ENCODE peak calls at places on chromosomes 1 and 21, in four cellular contexts. One of them, this sample, is unnamed.

GRCh38 chr1:229068266-229069043 is 202.5 kb upstream of the RAB4A start:
- DNase-seq in HT-29: no peak
- DNase-seq in breast epithelium: no peak
- DNase-seq in stimulated activated naive CD8-positive, alpha-beta T cell treated with anti-CD3 and anti-CD28 coated beads, Interleukin-15, Interleukin-2, amounts not matched to agents 100 U/mL and 50 U/mL, for 24 hours: no peak
- DNase-seq in this sample: no peak

GRCh38 chr1:6033986-6034749 is 11.5 kb upstream of the KCNAB2 start:
- DNase-seq in HT-29: peak
- DNase-seq in breast epithelium: no peak
- DNase-seq in stimulated activated naive CD8-positive, alpha-beta T cell treated with anti-CD3 and anti-CD28 coated beads, Interleukin-15, Interleukin-2, amounts not matched to agents 100 U/mL and 50 U/mL, for 24 hours: peak
- DNase-seq in this sample: no peak

GRCh38 chr21:27134513-27134912 is 167.6 kb upstream of the ADAMTS5 start:
- DNase-seq in HT-29: no peak
- DNase-seq in breast epithelium: no peak
- DNase-seq in stimulated activated naive CD8-positive, alpha-beta T cell treated with anti-CD3 and anti-CD28 coated beads, Interleukin-15, Interleukin-2, amounts not matched to agents 100 U/mL and 50 U/mL, for 24 hours: no peak
- DNase-seq in this sample: peak

GRCh38 chr21:41598561-41599511 is 90.9 kb upstream of the TMPRSS2 start:
- DNase-seq in HT-29: peak
- DNase-seq in breast epithelium: peak
- DNase-seq in stimulated activated naive CD8-positive, alpha-beta T cell treated with anti-CD3 and anti-CD28 coated beads, Interleukin-15, Interleukin-2, amounts not matched to agents 100 U/mL and 50 U/mL, for 24 hours: no peak
- DNase-seq in this sample: no peak

GRCh38 chr1:115771847-115772457 is 3.4 kb upstream of the CASQ2 start:
- DNase-seq in HT-29: peak
- DNase-seq in breast epithelium: no peak
- DNase-seq in stimulated activated naive CD8-positive, alpha-beta T cell treated with anti-CD3 and anti-CD28 coated beads, Interleukin-15, Interleukin-2, amounts not matched to agents 100 U/mL and 50 U/mL, for 24 hours: no peak
- DNase-seq in this sample: peak

GRCh38 chr21:46437096-46437498 is 21.6 kb upstream of the DIP2A start:
- DNase-seq in HT-29: no peak
- DNase-seq in breast epithelium: no peak
- DNase-seq in stimulated activated naive CD8-positive, alpha-beta T cell treated with anti-CD3 and anti-CD28 coated beads, Interleukin-15, Interleukin-2, amounts not matched to agents 100 U/mL and 50 U/mL, for 24 hours: no peak
- DNase-seq in this sample: no peak

GRCh38 chr1:84653130-84653680 is 37.1 kb downstream of the SSX2IP start:
- DNase-seq in HT-29: peak
- DNase-seq in breast epithelium: no peak
- DNase-seq in stimulated activated naive CD8-positive, alpha-beta T cell treated with anti-CD3 and anti-CD28 coated beads, Interleukin-15, Interleukin-2, amounts not matched to agents 100 U/mL and 50 U/mL, for 24 hours: no peak
- DNase-seq in this sample: no peak

GRCh38 chr1:16156848-16157495 is 1.1 kb upstream of the EPHA2 start:
- DNase-seq in HT-29: peak
- DNase-seq in breast epithelium: no peak
- DNase-seq in stimulated activated naive CD8-positive, alpha-beta T cell treated with anti-CD3 and anti-CD28 coated beads, Interleukin-15, Interleukin-2, amounts not matched to agents 100 U/mL and 50 U/mL, for 24 hours: no peak
- DNase-seq in this sample: no peak

GRCh38 chr1:64712049-64712448 is 32.8 kb upstream of the RAVER2 start:
- DNase-seq in HT-29: no peak
- DNase-seq in breast epithelium: no peak
- DNase-seq in stimulated activated naive CD8-positive, alpha-beta T cell treated with anti-CD3 and anti-CD28 coated beads, Interleukin-15, Interleukin-2, amounts not matched to agents 100 U/mL and 50 U/mL, for 24 hours: no peak
- DNase-seq in this sample: no peak

GRCh38 chr1:17260738-17261137 is 11.8 kb downstream of the PADI3 start:
- DNase-seq in HT-29: no peak
- DNase-seq in breast epithelium: no peak
- DNase-seq in stimulated activated naive CD8-positive, alpha-beta T cell treated with anti-CD3 and anti-CD28 coated beads, Interleukin-15, Interleukin-2, amounts not matched to agents 100 U/mL and 50 U/mL, for 24 hours: no peak
- DNase-seq in this sample: no peak

GRCh38 chr1:119133987-119134386 is 6.5 kb downstream of the WARS2 start:
- DNase-seq in HT-29: no peak
- DNase-seq in breast epithelium: no peak
- DNase-seq in stimulated activated naive CD8-positive, alpha-beta T cell treated with anti-CD3 and anti-CD28 coated beads, Interleukin-15, Interleukin-2, amounts not matched to agents 100 U/mL and 50 U/mL, for 24 hours: no peak
- DNase-seq in this sample: no peak

GRCh38 chr1:34590211-34590623 is 164.6 kb upstream of the GJB5 start:
- DNase-seq in HT-29: peak
- DNase-seq in breast epithelium: no peak
- DNase-seq in stimulated activated naive CD8-positive, alpha-beta T cell treated with anti-CD3 and anti-CD28 coated beads, Interleukin-15, Interleukin-2, amounts not matched to agents 100 U/mL and 50 U/mL, for 24 hours: no peak
- DNase-seq in this sample: no peak

GRCh38 chr1:16980473-16981268 is at the start of gene MFAP2:
- DNase-seq in HT-29: no peak
- DNase-seq in breast epithelium: no peak
- DNase-seq in stimulated activated naive CD8-positive, alpha-beta T cell treated with anti-CD3 and anti-CD28 coated beads, Interleukin-15, Interleukin-2, amounts not matched to agents 100 U/mL and 50 U/mL, for 24 hours: peak
- DNase-seq in this sample: no peak

GRCh38 chr21:35090403-35090802 is 41.3 kb upstream of the RUNX1 start:
- DNase-seq in HT-29: no peak
- DNase-seq in breast epithelium: no peak
- DNase-seq in stimulated activated naive CD8-positive, alpha-beta T cell treated with anti-CD3 and anti-CD28 coated beads, Interleukin-15, Interleukin-2, amounts not matched to agents 100 U/mL and 50 U/mL, for 24 hours: no peak
- DNase-seq in this sample: no peak

GRCh38 chr1:211632808-211633522 is 42.5 kb downstream of the NEK2 start:
- DNase-seq in HT-29: no peak
- DNase-seq in breast epithelium: no peak
- DNase-seq in stimulated activated naive CD8-positive, alpha-beta T cell treated with anti-CD3 and anti-CD28 coated beads, Interleukin-15, Interleukin-2, amounts not matched to agents 100 U/mL and 50 U/mL, for 24 hours: no peak
- DNase-seq in this sample: peak

GRCh38 chr1:172902861-172903381 is 147.8 kb downstream of the TNFSF18 start:
- DNase-seq in HT-29: no peak
- DNase-seq in breast epithelium: no peak
- DNase-seq in stimulated activated naive CD8-positive, alpha-beta T cell treated with anti-CD3 and anti-CD28 coated beads, Interleukin-15, Interleukin-2, amounts not matched to agents 100 U/mL and 50 U/mL, for 24 hours: no peak
- DNase-seq in this sample: no peak

This sample was measured in skeletal muscle cell.